ENCODE peak calls at places on chromosomes 6 and 20, in four cellular contexts. One of them, this sample, is unnamed.

GRCh38 chr6:82909551-82909950 is 156.1 kb downstream of the UBE3D start:
- DNase-seq in CD8-positive, alpha-beta T cell: no peak
- DNase-seq in cardiac muscle cell: no peak
- DNase-seq in effector CD4-positive, alpha-beta T cell: no peak
- DNase-seq in this sample: no peak

GRCh38 chr20:36830791-36831691 is 44.9 kb upstream of the TLDC2 start:
- DNase-seq in CD8-positive, alpha-beta T cell: no peak
- DNase-seq in cardiac muscle cell: peak; percentile 43
- DNase-seq in effector CD4-positive, alpha-beta T cell: no peak
- DNase-seq in this sample: no peak

GRCh38 chr6:134004714-134005113 is 47.7 kb downstream of the SLC2A12 start:
- DNase-seq in CD8-positive, alpha-beta T cell: no peak
- DNase-seq in effector CD4-positive, alpha-beta T cell: no peak
- DNase-seq in cardiac muscle cell: no peak
- DNase-seq in this sample: no peak

GRCh38 chr20:316316-317068 is 8.9 kb upstream of the SOX12 start:
- DNase-seq in CD8-positive, alpha-beta T cell: no peak
- DNase-seq in cardiac muscle cell: no peak
- DNase-seq in effector CD4-positive, alpha-beta T cell: no peak
- DNase-seq in this sample: no peak

GRCh38 chr20:52242237-52243230 is 51.0 kb upstream of the ZFP64 start:
- DNase-seq in CD8-positive, alpha-beta T cell: no peak
- DNase-seq in effector CD4-positive, alpha-beta T cell: no peak
- DNase-seq in cardiac muscle cell: peak; percentile 49
- DNase-seq in this sample: no peak

GRCh38 chr20:889110-889509 is 27.0 kb downstream of the ANGPT4 start:
- DNase-seq in CD8-positive, alpha-beta T cell: no peak
- DNase-seq in cardiac muscle cell: no peak
- DNase-seq in effector CD4-positive, alpha-beta T cell: no peak
- DNase-seq in this sample: no peak

GRCh38 chr6:129860901-129861665 is at the start of gene TMEM244:
- DNase-seq in CD8-positive, alpha-beta T cell: no peak
- DNase-seq in cardiac muscle cell: peak; percentile 22
- DNase-seq in effector CD4-positive, alpha-beta T cell: no peak
- DNase-seq in this sample: peak; percentile 38

GRCh38 chr6:163782436-163783003 is 368.0 kb downstream of the QKI start:
- DNase-seq in cardiac muscle cell: no peak
- DNase-seq in CD8-positive, alpha-beta T cell: no peak
- DNase-seq in effector CD4-positive, alpha-beta T cell: no peak
- DNase-seq in this sample: no peak

GRCh38 chr6:154653853-154654252 is 79.4 kb upstream of the SCAF8 start:
- DNase-seq in CD8-positive, alpha-beta T cell: no peak
- DNase-seq in effector CD4-positive, alpha-beta T cell: no peak
- DNase-seq in cardiac muscle cell: no peak
- DNase-seq in this sample: no peak

GRCh38 chr6:80003841-80004198 is 629 bp upstream of the TTK start:
- DNase-seq in cardiac muscle cell: no peak
- DNase-seq in CD8-positive, alpha-beta T cell: peak; percentile 14
- DNase-seq in effector CD4-positive, alpha-beta T cell: peak; percentile 19
- DNase-seq in this sample: peak; percentile 68

GRCh38 chr6:74091133-74091793 is 395.3 kb downstream of the CD109 start:
- DNase-seq in effector CD4-positive, alpha-beta T cell: no peak
- DNase-seq in cardiac muscle cell: peak; percentile 58
- DNase-seq in CD8-positive, alpha-beta T cell: no peak
- DNase-seq in this sample: no peak

GRCh38 chr6:31441368-31442267 is 38.2 kb downstream of the MICA start:
- DNase-seq in effector CD4-positive, alpha-beta T cell: peak; percentile 80
- DNase-seq in CD8-positive, alpha-beta T cell: peak; percentile 80
- DNase-seq in cardiac muscle cell: peak; percentile 82
- DNase-seq in this sample: peak; percentile 76

GRCh38 chr6:5514353-5514752 is 253.0 kb downstream of the FARS2 start:
- DNase-seq in cardiac muscle cell: no peak
- DNase-seq in effector CD4-positive, alpha-beta T cell: no peak
- DNase-seq in CD8-positive, alpha-beta T cell: no peak
- DNase-seq in this sample: no peak

GRCh38 chr6:56714982-56715456 is 72.3 kb upstream of the DST start:
- DNase-seq in CD8-positive, alpha-beta T cell: no peak
- DNase-seq in effector CD4-positive, alpha-beta T cell: no peak
- DNase-seq in cardiac muscle cell: no peak
- DNase-seq in this sample: no peak

GRCh38 chr6:153814136-153814535 is 224.9 kb upstream of the OPRM1 start:
- DNase-seq in cardiac muscle cell: no peak
- DNase-seq in CD8-positive, alpha-beta T cell: no peak
- DNase-seq in effector CD4-positive, alpha-beta T cell: no peak
- DNase-seq in this sample: no peak

GRCh38 chr20:1946762-1947534 is 46.9 kb downstream of the PDYN start:
- DNase-seq in CD8-positive, alpha-beta T cell: no peak
- DNase-seq in effector CD4-positive, alpha-beta T cell: no peak
- DNase-seq in cardiac muscle cell: peak; percentile 84
- DNase-seq in this sample: no peak

GRCh38 chr6:131136021-131136847 is 967 bp downstream of the AKAP7 start:
- DNase-seq in effector CD4-positive, alpha-beta T cell: no peak
- DNase-seq in cardiac muscle cell: no peak
- DNase-seq in CD8-positive, alpha-beta T cell: no peak
- DNase-seq in this sample: no peak

GRCh38 chr20:56433221-56433879 is 21.3 kb downstream of the CASS4 start:
- DNase-seq in effector CD4-positive, alpha-beta T cell: no peak
- DNase-seq in CD8-positive, alpha-beta T cell: no peak
- DNase-seq in cardiac muscle cell: no peak
- DNase-seq in this sample: no peak

This sample was measured in CD4-positive, alpha-beta memory T cell.